ENCODE peak calls at places on chromosomes 4 and X, in five cellular contexts. Y, E, Q, P and B are unnamed samples.
A peak's percentile ranks its signal among the peaks of the same experiment; 100 is the strongest.

GRCh38 chrX:19990225-19990518 is 689 bp downstream of the BCLAF3 start:
- DNase-seq in E (no peak), Y (no peak), P (no peak), Q (no peak), B (no peak)

GRCh38 chrX:43474321-43474720 is 181.8 kb upstream of the MAOA start:
- DNase-seq in P (no peak), Y (no peak), E (peak; percentile 27), Q (no peak), B (peak; percentile 19)

GRCh38 chr4:82780398-82781231 is 18.0 kb downstream of the SCD5 start:
- DNase-seq in Y (peak; percentile 22), P (peak; percentile 85), E (no peak), Q (peak; percentile 79), B (no peak)

GRCh38 chrX:143429021-143429570 is 88.2 kb downstream of the SPANXN3 start:
- DNase-seq in Y (no peak), E (no peak), P (no peak), Q (peak; percentile 32), B (no peak)

GRCh38 chr4:33316033-33316432 is 2595.9 kb downstream of the PCDH7 start:
- DNase-seq in Y (no peak), E (no peak), P (no peak), Q (peak; percentile 56), B (no peak)

GRCh38 chr4:152255437-152255836 is 280.5 kb downstream of the FBXW7 start:
- DNase-seq in Q (peak; percentile 14), P (no peak), Y (peak; percentile 26), E (no peak), B (no peak)

GRCh38 chrX:105461013-105461412 is 240.5 kb upstream of the TEX13A start:
- DNase-seq in P (no peak), Y (no peak), E (no peak), Q (no peak), B (no peak)

GRCh38 chr4:174972911-174973310 is 54.8 kb downstream of the ADAM29 start:
- DNase-seq in Y (no peak), E (no peak), P (no peak), Q (no peak), B (no peak)

GRCh38 chr4:127783026-127783769 is 1.1 kb downstream of the HSPA4L start:
- DNase-seq in Q (peak; percentile 77), Y (no peak), E (peak; percentile 53), P (peak; percentile 73), B (no peak)

GRCh38 chr4:95524184-95524583 is 24.6 kb downstream of the UNC5C start:
- DNase-seq in Q (no peak), Y (no peak), E (no peak), P (no peak), B (no peak)

GRCh38 chr4:184593461-184593860 is 55.8 kb downstream of the CASP3 start:
- DNase-seq in Y (no peak), E (no peak), Q (no peak), P (no peak), B (no peak)

GRCh38 chr4:168882650-168883233 is 127.3 kb downstream of the CBR4 start:
- DNase-seq in E (no peak), Y (no peak), P (no peak), Q (peak; percentile 74), B (no peak)

GRCh38 chr4:89254847-89255246 is 52.8 kb downstream of the GPRIN3 start:
- DNase-seq in Q (peak; percentile 46), E (peak; percentile 47), Y (no peak), P (peak; percentile 48), B (no peak)

GRCh38 chr4:30716671-30717207 is 3.4 kb upstream of the PCDH7 start:
- DNase-seq in Y (peak; percentile 64), P (no peak), Q (peak; percentile 39), E (no peak), B (no peak)

GRCh38 chrX:53716328-53717088 is 30.0 kb upstream of the HUWE1 start:
- DNase-seq in Y (peak; percentile 54), P (no peak), E (no peak), Q (peak; percentile 25), B (no peak)

GRCh38 chr4:70994069-70994366 is 569 bp downstream of the DCK start:
- DNase-seq in E (no peak), Y (no peak), Q (no peak), P (no peak), B (no peak)

GRCh38 chr4:147479817-147480216 is 1.1 kb upstream of the EDNRA start:
- DNase-seq in Q (peak; percentile 92), E (no peak), Y (no peak), P (no peak), B (no peak)

GRCh38 chrX:93660575-93660974 is 12.8 kb downstream of the NAP1L3 start:
- DNase-seq in P (no peak), Q (no peak), Y (no peak), E (no peak), B (no peak)

GRCh38 chr4:34732170-34732569 is 1512.1 kb downstream of the ARAP2 start:
- DNase-seq in P (no peak), Y (no peak), Q (no peak), E (no peak), B (no peak)

GRCh38 chr4:92305148-92305877 is 1.5 kb downstream of the GRID2 start:
- DNase-seq in Q (peak; percentile 62), P (peak; percentile 42), E (peak; percentile 94), Y (no peak), B (no peak)

GRCh38 chrX:24376403-24376802 is 16.0 kb downstream of the SUPT20HL1 start:
- DNase-seq in E (no peak), Y (no peak), P (no peak), Q (no peak), B (no peak)

GRCh38 chrX:24372021-24372763 is 11.8 kb downstream of the SUPT20HL1 start:
- DNase-seq in Q (no peak), E (peak; percentile 47), P (no peak), Y (no peak), B (no peak)

GRCh38 chrX:24369816-24370215 is 9.4 kb downstream of the SUPT20HL1 start:
- DNase-seq in E (no peak), Y (no peak), Q (no peak), P (no peak), B (no peak)

GRCh38 chrX:24375732-24376131 is 15.3 kb downstream of the SUPT20HL1 start:
- DNase-seq in Q (no peak), P (no peak), E (peak; percentile 23), Y (no peak), B (no peak)

DNA sequence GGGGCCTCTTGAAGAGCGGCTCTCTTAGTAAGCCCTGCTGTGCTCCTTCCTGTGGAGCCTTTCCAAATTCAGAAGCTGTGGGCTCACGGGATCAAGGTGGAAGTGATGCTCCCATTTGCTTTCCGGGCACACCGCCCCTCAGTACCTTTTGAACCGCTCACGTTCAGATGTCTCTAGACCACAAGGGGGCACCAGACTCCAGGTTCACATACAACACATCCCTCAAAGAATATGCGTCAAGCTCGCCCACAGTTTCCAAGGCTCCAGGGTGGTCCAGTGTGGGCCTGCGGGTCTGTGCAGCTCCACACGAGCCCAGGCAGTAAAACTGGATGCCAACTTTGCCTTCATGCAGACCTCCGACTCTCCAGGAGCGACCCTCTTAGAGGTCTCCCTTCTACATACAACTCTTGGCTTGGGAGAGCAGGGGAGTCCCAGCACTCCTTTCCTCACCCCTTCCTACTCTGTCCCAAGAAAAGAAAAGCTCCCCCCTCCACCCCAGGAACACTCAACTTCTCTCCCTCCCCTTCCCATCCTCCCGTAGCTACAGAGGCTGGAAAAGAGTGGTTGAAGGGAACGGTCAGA is 11.0 kb downstream of the SUPT20HL1 start:
- DNase-seq in Y (peak; percentile 36), Q (peak; percentile 67), P (peak; percentile 64), E (peak; percentile 90), B (no peak)
- H3K4me3 ChIP-seq in Y (no peak overlapping the region), Q (no peak overlapping the region), P (no peak overlapping the region), E (peak overlapping the region; percentile 35), B (no peak overlapping the region)

GRCh38 chr4:103482471-103482870 is 237.3 kb downstream of the TACR3 start:
- DNase-seq in Q (no peak), P (no peak), Y (no peak), E (no peak), B (no peak)

GRCh38 chr4:103478210-103478609 is 241.6 kb downstream of the TACR3 start:
- DNase-seq in Y (no peak), P (no peak), Q (no peak), E (no peak), B (no peak)

GRCh38 chr4:103482893-103483292 is 236.9 kb downstream of the TACR3 start:
- DNase-seq in Y (no peak), Q (no peak), E (no peak), P (no peak), B (no peak)

GRCh38 chr4:103484521-103484920 is 235.3 kb downstream of the TACR3 start:
- DNase-seq in Y (no peak), P (no peak), E (no peak), Q (no peak), B (no peak)

DNA sequence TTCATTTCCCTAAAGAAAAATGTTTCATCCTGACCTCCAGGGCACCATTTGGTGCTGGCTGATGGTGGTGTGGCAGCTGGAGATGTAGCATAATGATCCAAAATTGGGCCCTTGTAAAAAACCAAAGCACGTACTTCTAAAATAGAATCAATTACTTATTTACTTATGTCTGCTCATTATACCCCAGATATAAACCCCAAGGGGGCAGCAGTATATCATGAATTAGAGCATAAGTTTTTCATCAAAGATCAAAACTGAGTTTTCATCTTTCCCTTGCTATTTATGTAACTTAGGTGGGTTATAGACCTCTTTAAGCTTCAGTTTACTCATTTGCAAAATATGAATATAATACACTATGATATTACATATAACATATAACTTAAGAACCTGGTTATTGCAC is 241.1 kb downstream of the TACR3 start:
- DNase-seq in E (no peak), P (no peak), Q (no peak), Y (no peak), B (no peak)
- TF ChIP-seq CTCF in E (no peak), P (no peak), Q (no peak), Y (peak; percentile 3), B (no peak)

GRCh38 chrX:40155617-40156471 is 58.1 kb upstream of the BCOR start:
- DNase-seq in Y (no peak), Q (no peak), E (peak; percentile 64), P (no peak), B (no peak)
- H3K4me3 ChIP-seq in Y (peak overlapping the region; percentile 43), Q (peak overlapping the region; percentile 38), E (peak overlapping the region; percentile 54), P (no peak overlapping the region), B (peak overlapping the region; percentile 46)

GRCh38 chr4:1031956-1032795 is 20.8 kb downstream of the FGFRL1 start:
- DNase-seq in E (no peak), P (no peak), Y (no peak), Q (no peak), B (no peak)
- TF ChIP-seq CTCF in E (no peak), P (peak; percentile 24), Y (peak; percentile 20), Q (no peak), B (peak; percentile 40)

DNA sequence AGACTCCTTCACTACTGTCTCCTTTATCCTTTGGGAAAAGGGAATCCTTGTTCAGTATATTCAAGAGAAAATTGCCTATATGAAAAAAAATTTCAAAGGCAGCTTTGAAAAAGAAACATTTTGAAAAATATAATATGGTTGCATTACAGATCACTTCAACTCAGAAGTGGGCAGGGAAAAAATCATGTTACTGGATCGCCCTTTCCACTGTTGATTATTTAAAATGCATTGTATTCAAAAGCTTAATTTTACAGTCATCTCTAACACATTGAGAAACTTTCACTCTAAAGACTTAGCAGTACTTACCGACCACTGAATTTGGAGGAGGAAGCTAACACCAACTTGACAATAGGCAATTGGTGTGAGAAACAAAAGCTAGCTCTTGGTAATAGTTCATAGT is 101.8 kb downstream of the CEP135 start:
- DNase-seq in E (no peak), P (no peak), Y (no peak), Q (no peak), B (no peak)
- H3K4me3 ChIP-seq in E (peak overlapping the region; percentile 91), P (no peak overlapping the region), Y (no peak overlapping the region), Q (peak overlapping the region; percentile 66), B (no peak overlapping the region)